ENCODE peak calls at places on chromosomes 6 and 20, in ten cellular contexts. One of them, this sample, is unnamed. For H3K9me3, the result is how much of the 10 kb centered on the place peaks cover.

GRCh38 chr6:16523550-16524379 is 237.5 kb downstream of the ATXN1 start:
- DNase-seq in stomach: no peak
- DNase-seq in transverse colon: no peak
- DNase-seq in suprapubic skin: no peak
- DNase-seq in H1: no peak
- DNase-seq in vagina: no peak
- DNase-seq in spleen: no peak
- DNase-seq in K562: no peak
- DNase-seq in SK-N-SH: no peak
- DNase-seq in HCT116: no peak
- DNase-seq in this sample: peak

GRCh38 chr20:58852559-58853271 is at the start of gene GNAS:
- DNase-seq in stomach: no peak
- DNase-seq in transverse colon: peak
- DNase-seq in suprapubic skin: no peak
- DNase-seq in H1: peak
- DNase-seq in vagina: no peak
- DNase-seq in spleen: peak
- DNase-seq in K562: peak
- DNase-seq in SK-N-SH: peak
- DNase-seq in HCT116: no peak
- DNase-seq in this sample: peak

GRCh38 chr20:25042531-25043498 is 15.1 kb downstream of the ACSS1 start:
- DNase-seq in stomach: peak
- DNase-seq in transverse colon: peak
- DNase-seq in suprapubic skin: no peak
- DNase-seq in H1: no peak
- DNase-seq in vagina: no peak
- DNase-seq in spleen: peak
- DNase-seq in K562: no peak
- DNase-seq in SK-N-SH: peak
- DNase-seq in HCT116: no peak
- DNase-seq in this sample: no peak

GRCh38 chr6:44052419-44053011 is 74.7 kb downstream of the MRPL14 start:
- DNase-seq in stomach: no peak
- DNase-seq in transverse colon: no peak
- DNase-seq in suprapubic skin: no peak
- DNase-seq in H1: no peak
- DNase-seq in vagina: no peak
- DNase-seq in spleen: peak
- DNase-seq in K562: peak
- DNase-seq in SK-N-SH: peak
- DNase-seq in HCT116: no peak
- DNase-seq in this sample: no peak

GRCh38 chr6:24743944-24744335 is 25.0 kb upstream of the C6orf62 start:
- DNase-seq in stomach: no peak
- DNase-seq in transverse colon: no peak
- DNase-seq in suprapubic skin: no peak
- DNase-seq in H1: no peak
- DNase-seq in vagina: no peak
- DNase-seq in spleen: no peak
- DNase-seq in K562: no peak
- DNase-seq in SK-N-SH: no peak
- DNase-seq in HCT116: no peak
- DNase-seq in this sample: no peak

GRCh38 chr6:160523223-160523622 is 140.9 kb downstream of the LPA start:
- DNase-seq in stomach: no peak
- DNase-seq in transverse colon: no peak
- DNase-seq in suprapubic skin: no peak
- DNase-seq in H1: no peak
- DNase-seq in vagina: no peak
- DNase-seq in spleen: no peak
- DNase-seq in K562: no peak
- DNase-seq in SK-N-SH: no peak
- DNase-seq in HCT116: no peak
- DNase-seq in this sample: no peak

GRCh38 chr20:38298768-38299288 is 5.1 kb upstream of the BPI start:
- DNase-seq in stomach: peak
- DNase-seq in transverse colon: peak
- DNase-seq in suprapubic skin: peak
- DNase-seq in H1: no peak
- DNase-seq in vagina: no peak
- DNase-seq in spleen: peak
- DNase-seq in K562: no peak
- DNase-seq in SK-N-SH: peak
- DNase-seq in HCT116: no peak
- DNase-seq in this sample: peak

GRCh38 chr20:37392441-37393195 is 46.7 kb downstream of the SRC start:
- DNase-seq in stomach: no peak
- DNase-seq in transverse colon: no peak
- DNase-seq in suprapubic skin: no peak
- DNase-seq in H1: no peak
- DNase-seq in vagina: no peak
- DNase-seq in spleen: peak
- DNase-seq in K562: peak
- DNase-seq in SK-N-SH: peak
- DNase-seq in HCT116: no peak
- DNase-seq in this sample: no peak

GRCh38 chr6:4649728-4650127 is 126.5 kb upstream of the CDYL start:
- DNase-seq in stomach: no peak
- DNase-seq in transverse colon: no peak
- DNase-seq in suprapubic skin: no peak
- DNase-seq in H1: no peak
- DNase-seq in vagina: no peak
- DNase-seq in spleen: no peak
- DNase-seq in K562: no peak
- DNase-seq in SK-N-SH: no peak
- DNase-seq in HCT116: no peak
- DNase-seq in this sample: peak

GRCh38 chr6:47413752-47414516 is 63.7 kb upstream of the CD2AP start:
- DNase-seq in stomach: peak
- DNase-seq in transverse colon: no peak
- DNase-seq in suprapubic skin: no peak
- DNase-seq in H1: no peak
- DNase-seq in vagina: no peak
- DNase-seq in spleen: no peak
- DNase-seq in K562: peak
- DNase-seq in SK-N-SH: peak
- DNase-seq in HCT116: peak
- DNase-seq in this sample: peak

GRCh38 chr6:43172127-43173007 is 1.3 kb downstream of the SRF start:
- DNase-seq in stomach: peak
- DNase-seq in transverse colon: peak
- DNase-seq in suprapubic skin: no peak
- DNase-seq in H1: peak
- DNase-seq in vagina: no peak
- DNase-seq in spleen: peak
- DNase-seq in K562: peak
- DNase-seq in SK-N-SH: peak
- DNase-seq in HCT116: no peak
- DNase-seq in this sample: peak

DNA sequence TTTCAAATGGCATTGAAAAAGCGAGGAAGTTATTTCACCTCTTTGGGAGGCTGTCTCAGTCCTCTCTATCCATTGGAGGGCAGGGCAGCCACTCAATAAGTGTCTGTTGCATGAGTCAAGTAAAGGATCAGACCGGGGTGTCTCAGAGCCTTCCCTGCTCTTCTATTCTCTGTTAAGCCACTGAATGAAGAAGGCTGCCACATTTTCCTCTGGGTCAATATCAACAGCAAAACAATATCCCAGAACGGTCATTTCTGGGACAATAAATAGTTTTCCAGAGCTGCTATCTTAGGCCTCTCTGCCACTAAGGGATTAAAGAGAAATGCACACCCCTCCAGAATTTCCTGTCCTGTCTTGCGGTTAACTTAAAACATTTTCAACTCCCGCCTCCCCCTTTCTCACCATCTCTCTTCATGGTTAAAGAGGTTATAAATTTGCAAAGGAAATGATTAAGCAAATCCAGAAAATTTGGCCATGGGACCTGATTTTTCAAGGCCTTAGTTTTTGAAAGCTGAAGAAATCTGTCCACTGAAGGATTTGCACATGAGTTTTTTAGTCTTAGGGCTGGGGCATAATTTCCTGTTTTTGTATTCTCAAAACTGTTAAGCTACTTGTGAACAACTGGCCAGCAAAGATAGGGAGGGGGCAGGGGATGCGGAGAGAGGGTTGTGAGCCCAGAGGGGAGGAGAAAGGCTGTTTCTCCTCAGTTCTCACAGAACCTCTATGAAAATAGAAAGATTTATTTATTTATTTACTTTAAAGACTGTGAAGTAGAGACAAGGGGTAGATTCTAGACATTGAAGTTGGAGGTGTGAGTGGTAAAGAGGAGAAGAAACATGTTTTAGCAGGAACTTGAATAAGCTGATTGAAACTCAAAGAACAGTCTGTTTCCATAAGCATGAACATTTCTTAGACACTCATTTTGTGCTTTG is 135.7 kb downstream of the BCAS1 start:
- DNase-seq in stomach: no peak
- DNase-seq in transverse colon: no peak
- DNase-seq in suprapubic skin: peak
- DNase-seq in H1: no peak
- DNase-seq in vagina: no peak
- DNase-seq in spleen: no peak
- DNase-seq in K562: peak
- DNase-seq in SK-N-SH: no peak
- DNase-seq in HCT116: no peak
- DNase-seq in this sample: peak
- TF ChIP-seq POLR2AphosphoS5 in stomach: no peak
- TF ChIP-seq POLR2AphosphoS5 in transverse colon: no peak
- TF ChIP-seq POLR2AphosphoS5 in suprapubic skin: no peak
- TF ChIP-seq POLR2AphosphoS5 in H1: no peak
- TF ChIP-seq POLR2AphosphoS5 in vagina: no peak
- TF ChIP-seq POLR2AphosphoS5 in spleen: no peak
- TF ChIP-seq POLR2AphosphoS5 in K562: peak
- TF ChIP-seq POLR2AphosphoS5 in SK-N-SH: no peak
- TF ChIP-seq POLR2AphosphoS5 in HCT116: no peak
- TF ChIP-seq POLR2AphosphoS5 in this sample: no peak

GRCh38 chr6:169689247-169689646 is 12.6 kb downstream of the WDR27 start:
- DNase-seq in stomach: no peak
- DNase-seq in transverse colon: no peak
- DNase-seq in suprapubic skin: no peak
- DNase-seq in H1: no peak
- DNase-seq in vagina: no peak
- DNase-seq in spleen: no peak
- DNase-seq in K562: no peak
- DNase-seq in SK-N-SH: no peak
- DNase-seq in HCT116: no peak
- DNase-seq in this sample: no peak

GRCh38 chr6:169695131-169695530 is 6.7 kb downstream of the WDR27 start:
- DNase-seq in stomach: no peak
- DNase-seq in transverse colon: no peak
- DNase-seq in suprapubic skin: no peak
- DNase-seq in H1: no peak
- DNase-seq in vagina: no peak
- DNase-seq in spleen: no peak
- DNase-seq in K562: no peak
- DNase-seq in SK-N-SH: no peak
- DNase-seq in HCT116: no peak
- DNase-seq in this sample: no peak

GRCh38 chr6:169691260-169691659 is 10.6 kb downstream of the WDR27 start:
- DNase-seq in stomach: no peak
- DNase-seq in transverse colon: no peak
- DNase-seq in suprapubic skin: no peak
- DNase-seq in H1: no peak
- DNase-seq in vagina: no peak
- DNase-seq in spleen: no peak
- DNase-seq in K562: no peak
- DNase-seq in SK-N-SH: no peak
- DNase-seq in HCT116: no peak
- DNase-seq in this sample: no peak

DNA sequence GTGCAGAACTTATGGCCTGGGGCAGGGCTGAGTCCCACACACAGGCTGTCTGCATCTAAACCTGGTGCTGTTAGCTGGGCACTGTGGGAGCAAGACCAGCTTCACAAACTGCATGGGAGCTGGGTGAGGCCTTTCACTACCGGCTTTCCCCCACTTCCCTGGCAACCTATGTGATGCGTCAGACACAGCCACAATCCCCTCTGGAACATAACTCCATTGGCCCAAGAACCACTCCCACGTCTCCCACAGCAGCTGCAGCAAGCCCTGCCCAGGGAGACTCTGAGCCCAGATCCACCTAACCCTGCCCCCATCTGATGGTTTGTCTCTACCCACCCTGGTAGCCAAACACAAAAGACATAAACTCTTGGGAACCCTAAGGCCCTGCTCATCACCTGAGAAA is 9.3 kb downstream of the WDR27 start:
- DNase-seq in stomach: no peak
- DNase-seq in transverse colon: no peak
- DNase-seq in suprapubic skin: no peak
- DNase-seq in H1: no peak
- DNase-seq in vagina: no peak
- DNase-seq in spleen: no peak
- DNase-seq in K562: no peak
- DNase-seq in SK-N-SH: no peak
- DNase-seq in HCT116: no peak
- DNase-seq in this sample: no peak
- H3K9me3 ChIP-seq in stomach: under half
- H3K9me3 ChIP-seq in transverse colon: under half
- H3K9me3 ChIP-seq in suprapubic skin: under half
- H3K9me3 ChIP-seq in H1: under half
- H3K9me3 ChIP-seq in vagina: under half
- H3K9me3 ChIP-seq in spleen: under half
- H3K9me3 ChIP-seq in K562: under half
- H3K9me3 ChIP-seq in SK-N-SH: under half
- H3K9me3 ChIP-seq in HCT116: under half
- H3K9me3 ChIP-seq in this sample: under half

DNA sequence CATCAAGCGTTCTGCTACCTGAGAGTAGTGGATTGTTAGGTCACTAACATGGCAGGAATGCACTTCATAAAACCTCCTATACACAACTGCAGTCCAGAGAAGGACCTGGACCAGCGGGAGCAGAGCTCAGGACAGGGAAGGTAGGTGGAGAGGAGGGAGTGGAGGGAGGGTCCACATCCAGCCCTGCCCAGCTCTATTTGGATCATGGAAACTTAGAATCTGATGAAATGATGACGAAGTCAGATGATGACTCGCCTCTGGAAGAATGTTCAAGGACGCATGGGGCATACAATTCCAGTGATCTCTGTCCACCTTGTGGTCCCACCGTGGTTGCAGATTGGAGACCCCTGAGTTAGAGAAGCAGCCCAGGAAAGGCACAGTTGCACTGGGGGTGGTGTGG is 68.8 kb downstream of the CLIC5 start:
- DNase-seq in stomach: no peak
- DNase-seq in transverse colon: no peak
- DNase-seq in suprapubic skin: no peak
- DNase-seq in H1: no peak
- DNase-seq in vagina: no peak
- DNase-seq in spleen: no peak
- DNase-seq in K562: no peak
- DNase-seq in SK-N-SH: no peak
- DNase-seq in HCT116: no peak
- DNase-seq in this sample: no peak
- H3K27ac ChIP-seq in stomach: no peak
- H3K27ac ChIP-seq in transverse colon: no peak
- H3K27ac ChIP-seq in suprapubic skin: no peak
- H3K27ac ChIP-seq in H1: no peak
- H3K27ac ChIP-seq in vagina: no peak
- H3K27ac ChIP-seq in spleen: peak
- H3K27ac ChIP-seq in K562: no peak
- H3K27ac ChIP-seq in SK-N-SH: no peak
- H3K27ac ChIP-seq in HCT116: no peak
- H3K27ac ChIP-seq in this sample: no peak

GRCh38 chr6:151071295-151071694 is 168.5 kb upstream of the AKAP12 start:
- DNase-seq in stomach: no peak
- DNase-seq in transverse colon: no peak
- DNase-seq in suprapubic skin: no peak
- DNase-seq in H1: no peak
- DNase-seq in vagina: no peak
- DNase-seq in spleen: no peak
- DNase-seq in K562: no peak
- DNase-seq in SK-N-SH: no peak
- DNase-seq in HCT116: no peak
- DNase-seq in this sample: peak
- TF ChIP-seq POLR2AphosphoS5 in stomach: no peak
- TF ChIP-seq POLR2AphosphoS5 in transverse colon: peak
- TF ChIP-seq POLR2AphosphoS5 in suprapubic skin: no peak
- TF ChIP-seq POLR2AphosphoS5 in H1: no peak
- TF ChIP-seq POLR2AphosphoS5 in vagina: no peak
- TF ChIP-seq POLR2AphosphoS5 in spleen: no peak
- TF ChIP-seq POLR2AphosphoS5 in K562: no peak
- TF ChIP-seq POLR2AphosphoS5 in SK-N-SH: no peak
- TF ChIP-seq POLR2AphosphoS5 in HCT116: no peak
- TF ChIP-seq POLR2AphosphoS5 in this sample: peak

This sample was measured in endothelial cell of umbilical vein.